ENCODE peak calls at places on chromosomes 2 and 18, in four cellular contexts. E, Q, U and X are unnamed samples.

GRCh38 chr2:102707796-102708713 is 53.8 kb upstream of the TMEM182 start:
- DNase-seq in Q (no peak), U (no peak), E (no peak), X (no peak)

GRCh38 chr2:57549642-57550102 is 496.9 kb upstream of the VRK2 start:
- DNase-seq in E (no peak), U (no peak), Q (no peak), X (no peak)

GRCh38 chr2:164735309-164735919 is 106.2 kb downstream of the COBLL1 start:
- DNase-seq in U (no peak), E (no peak), Q (no peak), X (no peak)

GRCh38 chr2:127700527-127701192 is 637 bp upstream of the SFT2D3 start:
- DNase-seq in U (peak), Q (peak), E (no peak), X (peak)

GRCh38 chr2:161250864-161251436 is 57.3 kb upstream of the PSMD14 start:
- DNase-seq in U (no peak), Q (no peak), E (no peak), X (peak)

GRCh38 chr2:1219901-1220691 is 193.2 kb upstream of the TPO start:
- DNase-seq in U (no peak), E (no peak), Q (no peak), X (no peak)

GRCh38 chr2:26693287-26693849 is 846 bp downstream of the KCNK3 start:
- DNase-seq in U (no peak), Q (no peak), E (no peak), X (no peak)

GRCh38 chr2:143398701-143399260 is 269.6 kb downstream of the ARHGAP15 start:
- DNase-seq in U (no peak), Q (no peak), E (no peak), X (no peak)

GRCh38 chr18:39806519-39806918 is 2148.5 kb upstream of the PIK3C3 start:
- DNase-seq in Q (no peak), U (no peak), E (no peak), X (no peak)

GRCh38 chr2:73837847-73838585 is 9.3 kb downstream of the STAMBP start:
- DNase-seq in Q (no peak), E (no peak), U (no peak), X (no peak)

GRCh38 chr2:96353606-96354095 is 18.1 kb downstream of the NCAPH start:
- DNase-seq in U (no peak), Q (no peak), E (no peak), X (no peak)